ENCODE peak calls at places on chromosomes 5 and 9, in five cellular contexts. I is ovary, E is HepG2, H is mucosa of descending colon, O is BJ. K is an unnamed sample.
A peak's percentile ranks its signal among the peaks of the same experiment; 100 is the strongest.

GRCh38 chr9:3200331-3200774 is 325.4 kb downstream of the RFX3 start:
- DNase-seq in I (no peak), E (no peak), H (no peak), O (peak; percentile 99), K (no peak)

GRCh38 chr5:53337827-53338226 is 142.6 kb upstream of the FST start:
- DNase-seq in I (no peak), E (no peak), H (no peak), O (no peak), K (peak; percentile 54)

GRCh38 chr5:173454764-173455598 is 126.8 kb upstream of the STC2 start:
- DNase-seq in I (no peak), E (peak; percentile 62), H (no peak), O (peak; percentile 99), K (peak; percentile 96)

GRCh38 chr5:55456216-55456895 is 78.4 kb downstream of the PLPP1 start:
- DNase-seq in I (no peak), E (no peak), H (no peak), O (no peak), K (peak; percentile 74)

GRCh38 chr9:113401027-113401792 is at the start of gene ALAD:
- DNase-seq in I (peak; percentile 100), E (peak; percentile 95), H (peak; percentile 100), O (peak; percentile 87), K (peak; percentile 100)

GRCh38 chr5:129945031-129945430 is 40.8 kb downstream of the CHSY3 start:
- DNase-seq in I (no peak), E (no peak), H (no peak), O (peak; percentile 46), K (peak; percentile 9)

GRCh38 chr9:126347093-126347492 is 20.5 kb downstream of the MVB12B start:
- DNase-seq in I (no peak), E (no peak), H (no peak), O (no peak), K (no peak)

GRCh38 chr5:139707445-139708003 is 59.4 kb downstream of the CXXC5 start:
- DNase-seq in I (no peak), E (peak; percentile 68), H (no peak), O (no peak), K (no peak)

GRCh38 chr5:9380108-9380507 is 165.8 kb downstream of the SEMA5A start:
- DNase-seq in I (no peak), E (no peak), H (no peak), O (no peak), K (peak; percentile 69)

GRCh38 chr5:163347671-163348070 is 89.7 kb upstream of the CCNG1 start:
- DNase-seq in I (peak; percentile 26), E (peak; percentile 59), H (no peak), O (peak; percentile 2), K (peak; percentile 47)

GRCh38 chr5:163354685-163355084 is 82.7 kb upstream of the CCNG1 start:
- DNase-seq in I (no peak), E (no peak), H (no peak), O (no peak), K (no peak)

GRCh38 chr5:163352531-163352930 is 84.9 kb upstream of the CCNG1 start:
- DNase-seq in I (no peak), E (no peak), H (no peak), O (no peak), K (no peak)

DNA sequence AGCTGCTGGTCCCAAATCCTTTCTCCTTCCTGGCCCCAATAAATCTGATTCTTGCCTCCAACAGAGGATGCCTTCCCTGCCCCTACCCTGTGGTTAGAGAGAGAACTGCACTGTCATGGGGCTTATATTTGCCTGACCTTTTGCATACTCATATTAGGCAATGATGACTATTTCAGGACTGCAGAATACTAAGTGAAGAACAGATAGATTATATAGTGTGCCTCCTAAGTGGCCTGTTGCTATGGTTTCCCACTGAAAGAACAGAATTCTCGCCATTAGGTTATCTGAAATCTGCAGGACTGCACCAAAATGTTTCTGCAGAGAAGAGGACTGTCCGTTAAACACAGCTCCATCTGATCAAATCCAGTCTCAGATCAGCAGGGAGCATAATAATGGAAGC is 87.3 kb upstream of the CCNG1 start:
- DNase-seq in I (no peak), E (no peak), H (no peak), O (no peak), K (no peak)
- TF ChIP-seq CTCF in I (no peak), E (no peak), H (no peak), O (no peak), K (no peak)

DNA sequence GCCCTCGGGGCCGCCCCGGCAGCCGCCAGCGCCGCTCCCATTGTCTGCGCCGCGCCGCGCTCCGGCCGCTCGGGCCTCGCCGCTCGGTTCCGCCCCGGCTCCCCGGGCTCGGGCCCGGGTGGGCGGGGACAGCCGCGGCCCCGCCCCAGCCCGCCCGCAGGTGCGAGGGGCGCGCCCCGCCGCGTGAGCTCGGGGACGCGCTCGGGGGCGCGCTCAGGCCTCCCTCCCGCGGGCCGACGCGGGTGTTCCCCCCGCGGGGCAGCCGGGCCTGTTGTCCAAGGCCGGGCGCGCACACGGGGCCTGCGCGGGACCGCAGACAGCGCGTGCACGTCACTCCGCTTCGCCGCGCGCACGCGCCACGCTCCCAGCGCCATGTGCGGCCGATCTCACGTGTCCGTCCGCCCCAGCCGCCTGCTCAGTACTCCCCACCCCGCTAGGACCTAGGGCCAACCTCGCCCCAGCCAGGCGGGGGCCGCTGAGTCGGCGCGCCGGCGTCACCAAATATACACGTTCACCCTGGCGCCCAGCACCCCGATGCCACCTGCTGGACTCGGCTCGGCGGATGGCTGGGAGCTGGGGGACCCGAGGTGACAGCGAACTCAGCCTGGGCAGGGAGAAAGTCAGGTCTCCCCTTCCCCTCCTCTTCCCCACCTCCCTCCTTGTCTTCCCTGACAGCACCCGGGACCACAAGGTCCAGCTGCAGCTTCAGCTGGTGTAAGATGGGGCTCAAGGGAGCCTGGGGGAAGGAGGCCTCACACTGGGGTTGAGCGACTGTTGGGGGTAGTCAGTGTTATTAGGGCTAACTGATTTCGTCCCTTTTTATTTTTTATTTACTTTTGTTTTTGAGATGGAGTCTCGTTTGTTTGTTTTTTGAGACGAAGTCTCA is 14.3 kb downstream of the GBGT1 start:
- DNase-seq in I (peak; percentile 92), E (peak; percentile 82), H (peak; percentile 93), O (peak; percentile 52), K (peak; percentile 98)
- TF ChIP-seq CTCF in I (no peak), E (peak; percentile 69), H (peak; percentile 14), O (peak; percentile 24), K (peak; percentile 61)

DNA sequence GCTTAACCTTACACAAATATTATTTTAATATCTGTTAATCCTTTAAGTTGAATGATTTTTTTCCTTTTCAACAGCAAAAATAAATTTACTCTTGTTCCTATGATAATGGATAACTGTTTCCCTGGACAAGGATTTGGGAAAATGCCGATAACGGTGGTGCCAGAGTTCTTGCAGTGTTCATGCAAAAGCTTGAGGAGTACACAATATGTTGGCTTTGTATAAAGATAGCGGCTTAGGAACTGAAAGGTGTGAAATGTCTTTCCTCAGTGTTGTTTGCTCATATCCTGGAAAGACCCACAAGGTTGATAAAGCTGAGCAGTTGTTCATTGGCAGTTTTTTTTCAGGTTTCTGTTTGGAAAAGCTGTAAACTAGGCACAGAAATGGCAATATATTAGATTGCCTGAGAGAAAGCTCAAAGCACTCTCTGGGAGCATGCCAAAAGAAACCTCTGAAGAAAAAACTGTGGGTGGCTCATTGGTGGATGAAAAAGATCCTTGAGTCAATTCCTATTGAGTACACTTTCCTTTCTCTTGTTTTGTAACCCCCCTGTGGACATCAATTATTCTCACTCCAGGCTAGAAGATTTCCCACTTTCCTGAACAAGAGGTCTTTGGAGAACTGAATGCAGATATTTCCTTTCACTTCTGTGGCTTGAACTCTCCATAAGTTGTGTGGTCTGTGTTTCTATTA is 117.2 kb upstream of the RGMB start:
- DNase-seq in I (no peak), E (no peak), H (no peak), O (no peak), K (no peak)
- TF ChIP-seq CTCF in I (no peak), E (no peak), H (no peak), O (no peak), K (no peak)

GRCh38 chr5:84290161-84290560 is 94.5 kb downstream of the EDIL3 start:
- DNase-seq in I (no peak), E (no peak), H (no peak), O (no peak), K (no peak)

GRCh38 chr5:84292788-84293653 is 91.7 kb downstream of the EDIL3 start:
- DNase-seq in I (no peak), E (no peak), H (no peak), O (no peak), K (no peak)

GRCh38 chr5:84290673-84291072 is 94.0 kb downstream of the EDIL3 start:
- DNase-seq in I (no peak), E (no peak), H (no peak), O (no peak), K (no peak)

GRCh38 chr5:84287964-84288363 is 96.7 kb downstream of the EDIL3 start:
- DNase-seq in I (no peak), E (no peak), H (no peak), O (no peak), K (peak; percentile 83)

GRCh38 chr5:84292000-84292642 is 92.6 kb downstream of the EDIL3 start:
- DNase-seq in I (no peak), E (no peak), H (no peak), O (no peak), K (no peak)
- TF ChIP-seq CTCF in I (no peak), E (no peak), H (no peak), O (no peak), K (no peak)

K was measured in RWPE1.